ENCODE peak calls at places on chromosomes 2 and 18, in four cellular contexts. One of them, this sample, is unnamed.

GRCh38 chr2:174888646-174889271 is 116.4 kb downstream of the CHN1 start:
- DNase-seq in effector memory CD4-positive, alpha-beta T cell: no peak
- DNase-seq in A673: no peak
- DNase-seq in ascending aorta: no peak
- DNase-seq in this sample: no peak

GRCh38 chr2:23418490-23418911 is 33.5 kb downstream of the KLHL29 start:
- DNase-seq in effector memory CD4-positive, alpha-beta T cell: no peak
- DNase-seq in A673: peak
- DNase-seq in ascending aorta: no peak
- DNase-seq in this sample: no peak

GRCh38 chr2:30926606-30927005 is 119.4 kb upstream of the CAPN13 start:
- DNase-seq in A673: no peak
- DNase-seq in effector memory CD4-positive, alpha-beta T cell: no peak
- DNase-seq in ascending aorta: no peak
- DNase-seq in this sample: no peak

GRCh38 chr2:205175831-205176230 is 506.5 kb upstream of the NRP2 start:
- DNase-seq in A673: no peak
- DNase-seq in ascending aorta: no peak
- DNase-seq in effector memory CD4-positive, alpha-beta T cell: no peak
- DNase-seq in this sample: no peak

GRCh38 chr2:148802448-148803220 is 72.4 kb upstream of the KIF5C start:
- DNase-seq in effector memory CD4-positive, alpha-beta T cell: no peak
- DNase-seq in ascending aorta: no peak
- DNase-seq in A673: no peak
- DNase-seq in this sample: no peak

GRCh38 chr18:56563568-56563967 is 74.8 kb downstream of the TXNL1 start:
- DNase-seq in A673: no peak
- DNase-seq in ascending aorta: no peak
- DNase-seq in effector memory CD4-positive, alpha-beta T cell: no peak
- DNase-seq in this sample: no peak

GRCh38 chr2:204529795-204530463 is 15.3 kb upstream of the PARD3B start:
- DNase-seq in effector memory CD4-positive, alpha-beta T cell: no peak
- DNase-seq in ascending aorta: no peak
- DNase-seq in A673: no peak
- DNase-seq in this sample: no peak

GRCh38 chr18:41237317-41237716 is 717.7 kb upstream of the PIK3C3 start:
- DNase-seq in effector memory CD4-positive, alpha-beta T cell: no peak
- DNase-seq in A673: no peak
- DNase-seq in ascending aorta: no peak
- DNase-seq in this sample: no peak

GRCh38 chr2:152162141-152162540 is 13.4 kb downstream of the STAM2 start:
- DNase-seq in ascending aorta: no peak
- DNase-seq in effector memory CD4-positive, alpha-beta T cell: no peak
- DNase-seq in A673: no peak
- DNase-seq in this sample: no peak

GRCh38 chr2:143545059-143545458 is 415.8 kb downstream of the ARHGAP15 start:
- DNase-seq in effector memory CD4-positive, alpha-beta T cell: no peak
- DNase-seq in A673: no peak
- DNase-seq in ascending aorta: no peak
- DNase-seq in this sample: no peak
- H3K27ac ChIP-seq in effector memory CD4-positive, alpha-beta T cell: no peak
- H3K27ac ChIP-seq in A673: no peak
- H3K27ac ChIP-seq in ascending aorta: no peak
- H3K27ac ChIP-seq in this sample: no peak

GRCh38 chr2:160394153-160394552 is 99.5 kb downstream of the RBMS1 start:
- DNase-seq in ascending aorta: no peak
- DNase-seq in A673: no peak
- DNase-seq in effector memory CD4-positive, alpha-beta T cell: no peak
- DNase-seq in this sample: no peak
- H3K27ac ChIP-seq in ascending aorta: no peak
- H3K27ac ChIP-seq in A673: peak
- H3K27ac ChIP-seq in effector memory CD4-positive, alpha-beta T cell: no peak
- H3K27ac ChIP-seq in this sample: no peak

DNA sequence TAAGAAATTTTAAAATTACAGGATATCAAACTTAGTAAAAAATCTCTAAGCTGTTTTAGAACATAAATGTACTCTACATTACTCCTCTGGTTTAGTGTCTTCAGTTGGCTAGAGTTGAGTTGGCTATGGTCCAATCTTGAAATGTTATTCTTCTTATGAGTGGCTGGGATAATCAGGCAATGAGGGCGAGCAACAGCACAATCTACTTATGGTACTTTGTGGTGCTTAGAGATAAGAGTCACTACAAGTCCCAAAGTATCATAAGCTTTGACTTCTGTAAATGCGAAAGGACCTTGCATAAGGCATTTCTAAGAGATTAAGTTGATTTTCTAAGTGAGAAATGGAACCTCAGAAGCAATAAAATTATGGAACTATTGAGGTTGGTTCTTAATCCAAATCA is 361.7 kb downstream of the GPD2 start:
- DNase-seq in A673: no peak
- DNase-seq in ascending aorta: no peak
- DNase-seq in effector memory CD4-positive, alpha-beta T cell: no peak
- DNase-seq in this sample: no peak
- H3K27ac ChIP-seq in A673: no peak
- H3K27ac ChIP-seq in ascending aorta: no peak
- H3K27ac ChIP-seq in effector memory CD4-positive, alpha-beta T cell: no peak
- H3K27ac ChIP-seq in this sample: no peak

GRCh38 chr2:158154596-158154995 is 52.9 kb downstream of the UPP2 start:
- DNase-seq in effector memory CD4-positive, alpha-beta T cell: no peak
- DNase-seq in A673: no peak
- DNase-seq in ascending aorta: no peak
- DNase-seq in this sample: no peak

DNA sequence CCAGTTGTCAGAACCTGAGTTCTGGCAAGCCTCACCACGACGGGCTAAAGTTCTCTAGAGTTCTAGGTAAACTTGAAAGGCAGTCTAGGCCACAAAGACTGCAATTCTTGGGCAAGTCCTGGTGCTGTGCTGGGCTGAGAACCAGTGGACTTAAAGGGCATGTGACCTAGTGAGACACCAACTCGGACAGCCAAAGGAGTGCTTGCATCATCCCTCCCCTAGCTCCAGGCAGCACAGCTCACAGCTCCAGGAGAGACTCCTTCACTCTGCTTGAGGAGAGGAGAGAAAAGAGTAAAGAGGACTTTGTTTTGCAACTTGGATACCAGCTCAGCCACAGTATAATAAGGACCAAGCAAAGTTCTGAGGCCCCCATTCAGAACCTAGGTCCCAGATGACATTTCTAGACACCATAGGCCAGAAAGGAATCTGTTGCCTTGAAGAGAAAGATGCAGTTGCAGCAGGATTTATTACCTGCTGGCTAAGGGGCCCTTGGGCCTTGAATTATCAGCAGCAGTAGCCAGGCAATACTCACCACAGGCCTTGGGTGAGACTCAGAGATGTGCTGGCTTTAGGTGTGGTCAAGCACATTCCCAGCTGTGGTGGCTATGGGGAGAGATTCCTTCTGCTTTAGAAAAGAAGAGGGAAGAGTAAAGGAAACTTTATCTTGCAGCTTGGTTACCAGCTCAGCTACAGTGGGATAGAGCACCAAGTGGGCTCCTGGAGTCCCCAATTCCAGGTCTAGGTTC is 51.8 kb downstream of the UPP2 start:
- DNase-seq in A673: no peak
- DNase-seq in effector memory CD4-positive, alpha-beta T cell: no peak
- DNase-seq in ascending aorta: no peak
- DNase-seq in this sample: no peak
- H3K27ac ChIP-seq in A673: no peak
- H3K27ac ChIP-seq in effector memory CD4-positive, alpha-beta T cell: no peak
- H3K27ac ChIP-seq in ascending aorta: no peak
- H3K27ac ChIP-seq in this sample: no peak

GRCh38 chr2:237571551-237571950 is 5.2 kb downstream of the PRLH start:
- DNase-seq in ascending aorta: no peak
- DNase-seq in A673: no peak
- DNase-seq in effector memory CD4-positive, alpha-beta T cell: no peak
- DNase-seq in this sample: no peak

GRCh38 chr2:237572742-237573101 is 6.3 kb downstream of the PRLH start:
- DNase-seq in A673: no peak
- DNase-seq in effector memory CD4-positive, alpha-beta T cell: no peak
- DNase-seq in ascending aorta: no peak
- DNase-seq in this sample: no peak

GRCh38 chr2:237573721-237574415 is 7.5 kb downstream of the PRLH start:
- DNase-seq in ascending aorta: no peak
- DNase-seq in effector memory CD4-positive, alpha-beta T cell: no peak
- DNase-seq in A673: no peak
- DNase-seq in this sample: no peak

GRCh38 chr2:237570776-237571335 is 4.5 kb downstream of the PRLH start:
- DNase-seq in A673: no peak
- DNase-seq in ascending aorta: no peak
- DNase-seq in effector memory CD4-positive, alpha-beta T cell: no peak
- DNase-seq in this sample: no peak

GRCh38 chr2:237572021-237572741 is 5.8 kb downstream of the PRLH start:
- DNase-seq in A673: peak
- DNase-seq in effector memory CD4-positive, alpha-beta T cell: peak
- DNase-seq in ascending aorta: no peak
- DNase-seq in this sample: no peak
- H3K27ac ChIP-seq in A673: no peak
- H3K27ac ChIP-seq in effector memory CD4-positive, alpha-beta T cell: no peak
- H3K27ac ChIP-seq in ascending aorta: no peak
- H3K27ac ChIP-seq in this sample: no peak

GRCh38 chr18:35289293-35290069 is 548 bp downstream of the ZSCAN30 start:
- DNase-seq in A673: no peak
- DNase-seq in effector memory CD4-positive, alpha-beta T cell: peak
- DNase-seq in ascending aorta: no peak
- DNase-seq in this sample: no peak

GRCh38 chr18:35296079-35296478 is 6.0 kb upstream of the ZSCAN30 start:
- DNase-seq in ascending aorta: no peak
- DNase-seq in A673: no peak
- DNase-seq in effector memory CD4-positive, alpha-beta T cell: no peak
- DNase-seq in this sample: no peak

GRCh38 chr18:35290070-35290735 is at the start of gene ZSCAN30:
- DNase-seq in A673: peak
- DNase-seq in effector memory CD4-positive, alpha-beta T cell: peak
- DNase-seq in ascending aorta: peak
- DNase-seq in this sample: peak

DNA sequence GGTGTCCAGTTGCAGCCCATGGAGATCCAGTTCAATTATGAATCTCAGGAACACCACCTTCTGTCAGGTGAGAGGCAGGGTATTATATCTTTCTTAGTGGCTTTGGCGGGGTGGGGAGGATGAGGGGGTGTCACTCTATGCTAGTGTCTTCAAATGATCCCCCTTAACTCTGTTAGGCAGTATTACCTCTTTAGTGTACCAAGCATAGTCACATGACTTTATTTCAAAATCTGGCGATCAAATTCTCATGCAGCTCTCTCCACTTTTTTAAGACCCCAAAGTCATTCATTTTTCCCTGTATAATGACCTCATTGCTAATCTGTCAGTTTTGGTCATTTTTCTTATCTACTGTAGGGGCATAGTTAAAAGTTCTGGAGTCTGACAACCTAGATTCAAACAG is 1.1 kb upstream of the ZSCAN30 start:
- DNase-seq in ascending aorta: no peak
- DNase-seq in effector memory CD4-positive, alpha-beta T cell: no peak
- DNase-seq in A673: no peak
- DNase-seq in this sample: no peak
- H3K27ac ChIP-seq in ascending aorta: no peak
- H3K27ac ChIP-seq in effector memory CD4-positive, alpha-beta T cell: peak
- H3K27ac ChIP-seq in A673: no peak
- H3K27ac ChIP-seq in this sample: no peak

GRCh38 chr2:164954186-164954585 is 1.1 kb downstream of the SLC38A11 start:
- DNase-seq in A673: no peak
- DNase-seq in effector memory CD4-positive, alpha-beta T cell: no peak
- DNase-seq in ascending aorta: no peak
- DNase-seq in this sample: no peak

GRCh38 chr2:164948540-164948939 is 6.8 kb downstream of the SLC38A11 start:
- DNase-seq in effector memory CD4-positive, alpha-beta T cell: no peak
- DNase-seq in ascending aorta: no peak
- DNase-seq in A673: no peak
- DNase-seq in this sample: no peak

GRCh38 chr2:164952057-164952702 is 3.1 kb downstream of the SLC38A11 start:
- DNase-seq in ascending aorta: no peak
- DNase-seq in effector memory CD4-positive, alpha-beta T cell: no peak
- DNase-seq in A673: no peak
- DNase-seq in this sample: no peak

GRCh38 chr2:164954954-164955701 is at the start of gene SLC38A11:
- DNase-seq in ascending aorta: no peak
- DNase-seq in A673: no peak
- DNase-seq in effector memory CD4-positive, alpha-beta T cell: no peak
- DNase-seq in this sample: no peak

DNA sequence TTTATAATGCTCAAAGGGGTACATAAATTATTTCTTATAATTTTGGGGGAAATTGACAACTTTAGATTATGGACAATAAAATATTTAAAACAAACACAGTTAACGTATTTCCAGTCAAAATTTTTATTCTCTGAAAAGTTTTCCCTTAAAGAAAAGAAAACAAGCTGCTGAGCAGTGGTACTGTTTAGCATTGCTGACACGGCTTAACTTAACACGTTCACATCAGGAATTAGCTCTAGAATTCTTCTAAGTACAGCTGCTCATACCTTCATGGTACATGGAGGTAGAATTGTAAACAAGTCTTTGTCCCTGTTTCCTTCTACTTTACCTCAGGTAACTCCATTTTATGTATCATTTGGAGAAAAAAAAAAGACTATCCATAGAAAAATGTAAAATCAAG is 2.0 kb downstream of the SLC38A11 start:
- DNase-seq in ascending aorta: no peak
- DNase-seq in effector memory CD4-positive, alpha-beta T cell: no peak
- DNase-seq in A673: no peak
- DNase-seq in this sample: no peak
- H3K27ac ChIP-seq in ascending aorta: no peak
- H3K27ac ChIP-seq in effector memory CD4-positive, alpha-beta T cell: no peak
- H3K27ac ChIP-seq in A673: no peak
- H3K27ac ChIP-seq in this sample: no peak